ENCODE peak calls at places on chromosomes 12 and 14, in ten cellular contexts. R is NT2/D1, D is BE2C, H is esophagus muscularis mucosa, T is uterus, O is PC-3, S is adipocyte, J is psoas muscle, E is AG04450, Z is breast epithelium. L is an unnamed sample. For H3K9me3, the result is how much of the 10 kb centered on the place peaks cover.

GRCh38 chr12:29763301-29763683 is 20.4 kb downstream of the TMTC1 start:
- DNase-seq in R (no peak), D (no peak), H (no peak), T (no peak), O (no peak), S (no peak), J (no peak), E (no peak), Z (no peak), L (no peak)

GRCh38 chr12:27206801-27207502 is 37.1 kb upstream of the STK38L start:
- DNase-seq in R (no peak), D (no peak), H (peak), T (no peak), O (no peak), S (no peak), J (no peak), E (no peak), Z (no peak), L (no peak)

GRCh38 chr12:84920331-84920730 is 7.7 kb upstream of the SLC6A15 start:
- DNase-seq in R (no peak), D (no peak), H (no peak), T (no peak), O (peak), S (no peak), J (no peak), E (no peak), Z (no peak), L (no peak)

GRCh38 chr14:63562414-63562813 is 19.2 kb upstream of the PPP2R5E start:
- DNase-seq in R (no peak), D (no peak), H (no peak), T (no peak), O (peak), S (no peak), J (no peak), E (no peak), Z (no peak), L (no peak)

GRCh38 chr12:9143137-9143536 is 27.4 kb upstream of the A2M start:
- DNase-seq in R (no peak), D (no peak), H (no peak), T (no peak), O (no peak), S (no peak), J (no peak), E (no peak), Z (no peak), L (no peak)

GRCh38 chr12:68154768-68155167 is 4.8 kb downstream of the IFNG start:
- DNase-seq in R (no peak), D (no peak), H (no peak), T (no peak), O (no peak), S (no peak), J (no peak), E (no peak), Z (no peak), L (no peak)

GRCh38 chr12:7989827-7990491 is 42.6 kb upstream of the FOXJ2 start:
- DNase-seq in R (no peak), D (no peak), H (no peak), T (no peak), O (no peak), S (no peak), J (no peak), E (no peak), Z (no peak), L (no peak)

GRCh38 chr14:99401196-99401595 is 79.5 kb downstream of the SETD3 start:
- DNase-seq in R (no peak), D (no peak), H (no peak), T (no peak), O (no peak), S (no peak), J (no peak), E (no peak), Z (no peak), L (no peak)

GRCh38 chr14:75334191-75335051 is 55.8 kb downstream of the FOS start:
- DNase-seq in R (no peak), D (peak), H (no peak), T (peak), O (no peak), S (no peak), J (peak), E (no peak), Z (no peak), L (peak)

GRCh38 chr12:76284816-76285750 is 63.1 kb downstream of the BBS10 start:
- DNase-seq in R (no peak), D (no peak), H (no peak), T (no peak), O (peak), S (peak), J (no peak), E (peak), Z (no peak), L (no peak)

GRCh38 chr12:120468271-120468845 is 1.2 kb downstream of the SRSF9 start:
- DNase-seq in R (no peak), D (peak), H (no peak), T (no peak), O (peak), S (peak), J (peak), E (no peak), Z (no peak), L (peak)

GRCh38 chr14:101721111-101721510 is 40.4 kb upstream of the PPP2R5C start:
- DNase-seq in R (no peak), D (no peak), H (peak), T (no peak), O (no peak), S (no peak), J (no peak), E (no peak), Z (no peak), L (no peak)

GRCh38 chr12:101759396-101760047 is 20.3 kb upstream of the SYCP3 start:
- DNase-seq in R (no peak), D (no peak), H (no peak), T (no peak), O (peak), S (peak), J (no peak), E (no peak), Z (no peak), L (no peak)

GRCh38 chr14:81455344-81455743 is 55.2 kb upstream of the STON2 start:
- DNase-seq in R (no peak), D (no peak), H (no peak), T (no peak), O (no peak), S (no peak), J (no peak), E (no peak), Z (no peak), L (no peak)

GRCh38 chr12:103903979-103904378 is 26.2 kb upstream of the HSP90B1 start:
- DNase-seq in R (no peak), D (no peak), H (peak), T (no peak), O (no peak), S (no peak), J (no peak), E (no peak), Z (no peak), L (no peak)

GRCh38 chr12:87368259-87368658 is 660.9 kb downstream of the C12orf50 start:
- DNase-seq in R (no peak), D (no peak), H (no peak), T (no peak), O (no peak), S (no peak), J (no peak), E (no peak), Z (no peak), L (no peak)

GRCh38 chr12:87369161-87369560 is 660.0 kb downstream of the C12orf50 start:
- DNase-seq in R (no peak), D (no peak), H (no peak), T (no peak), O (no peak), S (no peak), J (no peak), E (no peak), Z (no peak), L (no peak)

GRCh38 chr12:87363497-87364084 is 665.6 kb downstream of the C12orf50 start:
- DNase-seq in R (no peak), D (peak), H (no peak), T (no peak), O (peak), S (no peak), J (no peak), E (no peak), Z (no peak), L (no peak)

GRCh38 chr12:87365423-87365822 is 663.8 kb downstream of the C12orf50 start:
- DNase-seq in R (no peak), D (no peak), H (no peak), T (no peak), O (no peak), S (no peak), J (no peak), E (no peak), Z (no peak), L (no peak)
- H3K9me3 ChIP-seq in R (under half), D (under half), H (under half), T (under half), O (under half), S (under half), J (under half), E (under half), Z (under half), L (under half)

DNA sequence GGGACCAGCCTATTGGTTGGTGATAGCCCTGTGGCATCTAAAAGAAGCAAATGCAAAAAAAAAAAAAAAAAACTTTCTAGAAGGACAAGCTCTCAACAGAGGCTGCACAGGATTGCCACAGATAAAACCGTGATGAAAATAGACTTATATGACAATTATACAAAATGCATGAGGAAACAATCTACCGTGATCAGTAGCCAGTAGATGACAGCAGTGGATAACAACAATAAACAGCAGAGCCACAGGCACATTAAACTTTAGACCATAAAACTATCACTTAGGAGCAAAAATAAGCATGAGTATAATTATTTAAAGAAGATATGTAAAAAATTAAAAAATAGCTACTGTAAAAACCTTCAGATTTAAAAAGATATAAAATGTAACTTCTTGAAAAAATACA is 183.5 kb upstream of the ABCD2 start:
- DNase-seq in R (no peak), D (no peak), H (no peak), T (no peak), O (no peak), S (no peak), J (no peak), E (no peak), Z (no peak), L (no peak)
- H3K9me3 ChIP-seq in R (under half), D (under half), H (under half), T (under half), O (under half), S (under half), J (under half), E (under half), Z (under half), L (under half)

GRCh38 chr12:34286934-34287333 is 264.6 kb downstream of the ALG10 start:
- DNase-seq in R (no peak), D (no peak), H (no peak), T (no peak), O (no peak), S (no peak), J (no peak), E (no peak), Z (no peak), L (no peak)
- H3K9me3 ChIP-seq in R (under half), D (under half), H (under half), T (under half), O (under half), S (under half), J (under half), E (half or more), Z (half or more), L (under half)

DNA sequence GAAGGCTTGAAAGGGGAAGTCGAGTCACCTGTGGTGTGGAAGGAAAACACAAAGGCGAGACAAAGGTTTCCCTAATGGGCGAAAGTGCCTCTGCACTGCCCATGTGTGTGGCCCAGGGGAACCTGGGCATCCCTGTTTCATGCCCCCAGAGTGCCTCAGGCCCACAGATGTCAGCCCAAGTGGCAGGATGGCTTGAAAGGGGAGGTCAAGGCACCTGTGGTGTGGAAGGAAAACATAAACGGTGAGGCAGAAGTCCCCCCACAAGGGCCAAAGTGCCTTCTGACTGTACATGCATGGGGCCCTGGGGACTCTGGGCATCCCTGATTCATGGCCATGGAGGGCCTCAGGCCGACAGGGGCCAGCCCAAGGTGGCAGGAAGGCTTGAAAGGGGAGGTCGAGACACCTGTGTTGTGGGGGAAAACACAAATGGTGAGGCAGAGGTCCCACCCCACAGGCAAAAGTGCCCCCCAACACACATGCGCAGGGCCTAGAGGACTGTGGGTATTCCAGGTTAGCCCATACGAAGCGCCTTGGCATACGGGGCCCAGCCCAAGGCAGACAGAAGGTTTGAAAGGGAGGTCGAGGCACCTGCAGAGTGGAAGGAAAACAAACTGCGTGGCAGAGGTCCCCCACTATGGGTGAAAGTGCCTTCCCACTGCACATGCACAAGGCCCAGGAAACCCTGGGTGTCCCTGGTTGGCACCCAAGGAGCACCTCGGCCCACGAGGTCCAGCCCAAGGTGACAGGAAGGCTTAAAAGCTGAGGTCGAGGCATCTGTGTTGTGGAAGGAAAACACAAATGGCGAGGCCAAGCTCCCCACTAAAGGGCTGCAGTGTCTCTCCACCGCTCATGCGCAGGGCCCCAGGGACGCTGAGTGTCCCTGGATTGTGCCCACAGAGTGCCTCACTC is 382.3 kb downstream of the ALG10 start:
- DNase-seq in R (no peak), D (peak), H (peak), T (peak), O (no peak), S (no peak), J (peak), E (no peak), Z (peak), L (peak)
- H3K9me3 ChIP-seq in R (under half), D (under half), H (half or more), T (under half), O (under half), S (under half), J (under half), E (half or more), Z (half or more), L (under half)

DNA sequence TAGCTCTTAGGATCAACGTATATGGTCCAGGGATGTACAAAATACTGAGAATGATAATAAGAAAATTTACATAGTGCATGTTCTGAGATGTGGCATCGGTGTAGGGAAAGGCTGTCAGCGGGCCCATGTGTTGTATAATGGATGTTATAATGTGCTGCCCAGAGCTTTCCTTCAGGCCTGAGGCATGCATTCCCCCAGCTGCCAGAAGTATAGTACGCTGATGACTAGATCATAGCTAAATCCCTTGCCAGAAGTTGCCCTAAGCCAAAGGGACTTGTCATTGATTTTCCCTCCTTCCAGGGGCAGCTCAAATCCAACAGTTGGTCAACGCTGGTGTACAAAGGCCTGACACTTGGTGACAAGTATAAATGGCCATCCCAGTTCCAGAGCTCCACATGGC is 6.5 kb upstream of the OR11G2 start:
- DNase-seq in R (no peak), D (no peak), H (no peak), T (no peak), O (no peak), S (no peak), J (no peak), E (no peak), Z (no peak), L (no peak)
- H3K9me3 ChIP-seq in R (under half), D (under half), H (under half), T (under half), O (under half), S (under half), J (under half), E (under half), Z (under half), L (under half)